ENCODE peak calls at places on chromosomes 5 and 9, in five cellular contexts. Y is substantia nigra, G is T-helper 2 cell, Q is SW480, M is endothelial cell. S is an unnamed sample.
A peak's percentile ranks its signal among the peaks of the same experiment; 100 is the strongest.

GRCh38 chr5:59133801-59134261 is 551.0 kb downstream of the RAB3C start:
- DNase-seq in M (no peak), G (no peak), Q (no peak), Y (no peak), S (no peak)

GRCh38 chr5:133142782-133143181 is 91.0 kb downstream of the HSPA4 start:
- DNase-seq in G (no peak), M (no peak), Y (no peak), Q (no peak), S (no peak)

GRCh38 chr5:131268758-131269370 is 5.0 kb downstream of the CDC42SE2 start:
- DNase-seq in G (no peak), Q (no peak), Y (no peak), M (no peak), S (no peak)

GRCh38 chr5:176559683-176560082 is 10.5 kb downstream of the CDHR2 start:
- DNase-seq in Y (no peak), M (no peak), Q (no peak), G (peak; percentile 56), S (no peak)

GRCh38 chr5:107857785-107858184 is 187.0 kb upstream of the EFNA5 start:
- DNase-seq in M (no peak), G (no peak), Q (no peak), Y (no peak), S (no peak)

GRCh38 chr5:175689147-175689991 is 31.5 kb downstream of the HRH2 start:
- DNase-seq in Q (no peak), G (no peak), M (no peak), Y (no peak), S (no peak)

GRCh38 chr5:6371079-6371810 is 7.1 kb downstream of the MED10 start:
- DNase-seq in Y (no peak), M (no peak), G (no peak), Q (no peak), S (no peak)

GRCh38 chr9:134693641-134694367 is 52.2 kb downstream of the COL5A1 start:
- DNase-seq in Q (no peak), M (no peak), Y (no peak), G (no peak), S (no peak)

GRCh38 chr9:38432922-38433510 is 8.8 kb upstream of the IGFBPL1 start:
- DNase-seq in Q (peak; percentile 47), Y (no peak), G (peak; percentile 11), M (peak; percentile 20), S (peak; percentile 14)

GRCh38 chr5:39422036-39422606 is 2.7 kb downstream of the DAB2 start:
- DNase-seq in G (no peak), Y (no peak), Q (no peak), M (no peak), S (no peak)

GRCh38 chr9:16152276-16153065 is 599.6 kb downstream of the CCDC171 start:
- DNase-seq in G (no peak), Q (no peak), M (no peak), Y (no peak), S (no peak)